ENCODE peak calls at places on chromosomes 6 and 20, in nine cellular contexts. J is GM23338, G is GM12865, L is endothelial cell, S is astrocyte, I is RWPE1, W is brain microvascular endothelial cell, R is IMR-90, X is suprapubic skin. Y is an unnamed sample.

GRCh38 chr20:53080969-53081871 is 109.1 kb downstream of the TSHZ2 start:
- DNase-seq in I (peak), X (no peak), L (no peak), G (no peak), J (no peak), W (no peak), R (peak), S (peak), Y (no peak)

GRCh38 chr6:84408028-84408427 is 180.6 kb upstream of the CEP162 start:
- DNase-seq in W (no peak), L (no peak), X (no peak), G (no peak), S (no peak), R (no peak), I (no peak), J (no peak), Y (no peak)

GRCh38 chr6:167689751-167690150 is 137.0 kb upstream of the AFDN start:
- DNase-seq in L (no peak), R (no peak), J (no peak), I (no peak), W (no peak), G (no peak), X (no peak), S (no peak), Y (no peak)

GRCh38 chr6:41489284-41489851 is 56.8 kb upstream of the FOXP4 start:
- DNase-seq in W (no peak), G (no peak), X (no peak), S (peak), I (no peak), R (peak), L (no peak), J (no peak), Y (peak)

GRCh38 chr6:109094351-109095035 is at the start of gene SESN1:
- DNase-seq in I (peak), S (peak), G (peak), R (peak), X (peak), J (peak), W (peak), L (peak), Y (peak)

GRCh38 chr6:53691667-53692133 is 26.1 kb upstream of the KLHL31 start:
- DNase-seq in W (no peak), X (no peak), S (no peak), J (no peak), R (no peak), I (no peak), G (peak), L (no peak), Y (no peak)

GRCh38 chr20:59836768-59837167 is 96.7 kb downstream of the SYCP2 start:
- DNase-seq in R (no peak), I (no peak), X (no peak), S (no peak), W (no peak), J (peak), L (no peak), G (no peak), Y (no peak)

GRCh38 chr6:43308101-43308989 is at the start of gene CRIP3:
- DNase-seq in X (no peak), W (peak), J (peak), G (peak), I (no peak), S (no peak), R (no peak), L (no peak), Y (no peak)

GRCh38 chr6:133752129-133752528 is 136.8 kb upstream of the TCF21 start:
- DNase-seq in G (no peak), W (no peak), I (no peak), S (no peak), L (no peak), X (no peak), J (no peak), R (no peak), Y (no peak)

GRCh38 chr6:21507811-21508210 is 85.7 kb upstream of the SOX4 start:
- DNase-seq in W (no peak), G (no peak), J (no peak), R (peak), S (peak), X (no peak), I (no peak), L (no peak), Y (no peak)

GRCh38 chr6:14025160-14025559 is 92.4 kb upstream of the CD83 start:
- DNase-seq in S (no peak), X (no peak), L (no peak), R (no peak), G (peak), W (no peak), I (no peak), J (no peak), Y (no peak)

GRCh38 chr6:93721386-93722048 is 302.2 kb upstream of the EPHA7 start:
- DNase-seq in X (no peak), G (peak), I (no peak), J (peak), R (no peak), L (peak), S (peak), W (peak), Y (no peak)

GRCh38 chr6:81561071-81561564 is 191.4 kb downstream of the TENT5A start:
- DNase-seq in R (peak), I (no peak), X (no peak), W (peak), L (no peak), S (peak), G (no peak), J (no peak), Y (no peak)

GRCh38 chr6:57265755-57266221 is 43.7 kb upstream of the RAB23 start:
- DNase-seq in S (peak), X (no peak), R (peak), G (peak), L (no peak), W (peak), I (no peak), J (no peak), Y (no peak)

GRCh38 chr6:4940416-4940815 is 63.4 kb downstream of the RPP40 start:
- DNase-seq in S (peak), W (no peak), R (no peak), J (no peak), G (no peak), I (no peak), L (no peak), X (no peak), Y (no peak)

GRCh38 chr6:124958149-124958548 is 4.1 kb upstream of the RNF217 start:
- DNase-seq in R (no peak), J (no peak), I (no peak), W (no peak), S (no peak), L (no peak), X (no peak), G (no peak), Y (no peak)

GRCh38 chr20:17570347-17571152 is 675 bp downstream of the DSTN start:
- DNase-seq in X (peak), R (peak), G (peak), S (no peak), I (peak), L (peak), W (no peak), J (peak), Y (peak)

GRCh38 chr6:15086273-15087158 is 159.4 kb upstream of the JARID2 start:
- DNase-seq in G (no peak), R (no peak), X (no peak), I (no peak), L (no peak), J (no peak), W (no peak), S (no peak), Y (no peak)

GRCh38 chr6:131929227-131929626 is 21.9 kb downstream of the CCN2 start:
- DNase-seq in W (no peak), R (no peak), I (no peak), L (no peak), J (peak), S (no peak), X (no peak), G (no peak), Y (no peak)

GRCh38 chr6:56671651-56672461 is 29.2 kb upstream of the DST start:
- DNase-seq in J (no peak), R (no peak), S (peak), I (no peak), W (no peak), G (no peak), L (peak), X (no peak), Y (no peak)

DNA sequence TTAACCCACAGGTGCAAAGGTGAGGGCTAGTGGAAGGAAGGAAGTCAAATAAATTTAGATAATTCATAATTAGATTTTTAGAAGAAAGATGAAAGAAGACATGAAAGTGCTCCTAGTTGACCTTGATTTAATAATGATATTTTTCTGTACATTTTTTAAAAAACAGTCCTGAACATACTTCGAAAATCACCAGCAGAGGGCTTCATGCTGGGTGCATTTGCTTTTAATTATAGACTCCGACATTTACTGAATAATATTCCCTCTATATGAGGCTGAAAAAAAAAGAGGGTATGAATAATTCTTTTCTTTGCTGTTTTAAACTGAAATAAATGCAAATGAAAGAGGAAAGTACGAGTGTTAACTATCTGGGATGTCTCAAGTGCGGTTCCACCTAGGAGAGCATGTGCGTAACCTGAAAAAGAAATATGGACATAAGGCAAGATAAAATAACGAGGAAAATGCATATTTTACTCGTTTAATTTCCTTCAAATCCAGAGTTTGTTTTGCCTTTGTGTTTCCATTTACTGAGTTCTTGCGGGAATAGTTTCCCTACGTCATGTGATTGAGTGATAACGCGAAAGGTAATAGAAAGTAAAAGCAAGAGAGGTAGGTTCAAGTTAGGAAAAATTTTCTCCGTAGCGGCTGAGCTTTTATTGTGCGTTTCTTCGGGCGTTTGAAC is 3.1 kb upstream of the TFAP2B start:
- DNase-seq in X (no peak), W (peak), R (peak), I (peak), S (no peak), L (no peak), G (no peak), J (no peak), Y (no peak)
- TF ChIP-seq CTCF in X (peak), W (peak), R (peak), I (no peak), S (peak), L (no peak), G (no peak), J (peak), Y (peak)

GRCh38 chr6:150099953-150100352 is 31.0 kb upstream of the ULBP3 start:
- DNase-seq in R (no peak), I (no peak), X (no peak), S (no peak), W (no peak), L (no peak), J (no peak), G (no peak), Y (no peak)
- TF ChIP-seq CTCF in R (no peak), I (no peak), X (no peak), S (no peak), W (no peak), L (no peak), J (no peak), G (no peak), Y (no peak)

DNA sequence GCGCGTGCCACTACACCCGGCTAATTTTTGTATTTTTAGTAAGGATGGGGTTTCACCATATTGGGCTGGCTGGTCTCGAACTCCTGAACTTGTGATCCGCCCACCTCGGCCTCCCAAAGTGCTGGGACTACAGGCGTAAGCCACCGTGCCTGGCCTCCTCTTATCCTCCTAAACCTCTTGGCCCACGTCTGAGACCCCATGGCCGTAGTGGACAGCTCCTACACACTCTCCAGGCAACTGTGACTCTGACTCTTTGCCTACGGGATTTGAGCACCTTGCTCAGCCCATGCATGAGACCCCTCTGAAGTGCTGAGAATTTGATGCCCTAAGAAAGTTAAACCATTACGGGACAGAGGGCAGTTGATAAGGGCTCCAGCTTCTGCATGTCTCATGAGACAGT is 25.0 kb downstream of the PERP start:
- DNase-seq in G (no peak), L (no peak), S (no peak), X (no peak), W (no peak), J (no peak), R (no peak), I (no peak), Y (no peak)
- TF ChIP-seq CTCF in G (no peak), L (no peak), S (no peak), X (no peak), W (no peak), J (no peak), R (no peak), I (no peak), Y (no peak)

GRCh38 chr6:130758818-130759217 is 68.4 kb upstream of the SMLR1 start:
- DNase-seq in L (no peak), W (no peak), S (no peak), G (no peak), R (no peak), I (no peak), J (no peak), X (no peak), Y (no peak)

GRCh38 chr6:130756836-130757235 is 70.4 kb upstream of the SMLR1 start:
- DNase-seq in L (no peak), J (no peak), S (no peak), W (no peak), R (no peak), X (no peak), G (no peak), I (no peak), Y (no peak)

GRCh38 chr6:130755368-130756034 is 71.7 kb upstream of the SMLR1 start:
- DNase-seq in G (no peak), W (no peak), J (no peak), X (no peak), L (no peak), S (no peak), R (no peak), I (no peak), Y (no peak)

GRCh38 chr6:130761286-130761685 is 65.9 kb upstream of the SMLR1 start:
- DNase-seq in I (no peak), R (no peak), S (no peak), G (no peak), W (no peak), X (no peak), L (no peak), J (no peak), Y (no peak)

GRCh38 chr6:130760006-130760405 is 67.2 kb upstream of the SMLR1 start:
- DNase-seq in S (peak), W (peak), G (peak), X (no peak), R (peak), I (peak), L (peak), J (peak), Y (no peak)
- TF ChIP-seq CTCF in S (peak), W (peak), G (peak), X (no peak), R (peak), I (no peak), L (peak), J (peak), Y (peak)

GRCh38 chr6:44712353-44713147 is 325.0 kb downstream of the CDC5L start:
- DNase-seq in X (no peak), W (no peak), I (no peak), R (no peak), S (peak), J (no peak), G (no peak), L (no peak), Y (peak)
- TF ChIP-seq CTCF in X (no peak), W (no peak), I (no peak), R (no peak), S (no peak), J (no peak), G (no peak), L (no peak), Y (no peak)

GRCh38 chr20:31879143-31879987 is 8.9 kb downstream of the TTLL9 start:
- DNase-seq in L (peak), X (peak), J (peak), R (peak), W (peak), G (peak), I (peak), S (peak), Y (peak)
- TF ChIP-seq CTCF in L (no peak), X (no peak), J (peak), R (no peak), W (peak), G (no peak), I (no peak), S (no peak), Y (peak)